ENCODE peak calls at places on chromosomes 5 and 9, in five cellular contexts. Q, B, P, O and S are unnamed samples.

GRCh38 chr5:175889910-175890684 is 18.7 kb downstream of the CPLX2 start:
- DNase-seq in O (no peak), Q (no peak), P (no peak), B (no peak), S (no peak)

GRCh38 chr9:94967481-94967880 is 241.0 kb downstream of the AOPEP start:
- DNase-seq in B (no peak), Q (no peak), O (no peak), P (no peak), S (no peak)

GRCh38 chr5:146697211-146697610 is 181.2 kb upstream of the GPR151 start:
- DNase-seq in B (no peak), P (no peak), Q (no peak), O (no peak), S (no peak)

GRCh38 chr5:54518146-54519082 is 855 bp downstream of the SNX18 start:
- DNase-seq in P (peak; percentile 30), O (peak; percentile 60), B (peak; percentile 75), Q (peak; percentile 86), S (peak; percentile 71)

GRCh38 chr5:133916479-133916878 is 51.9 kb downstream of the C5orf15 start:
- DNase-seq in P (no peak), O (no peak), B (no peak), Q (no peak), S (no peak)

GRCh38 chr5:50725800-50726474 is 59.5 kb downstream of the PARP8 start:
- DNase-seq in B (no peak), O (no peak), Q (no peak), P (no peak), S (no peak)

GRCh38 chr9:130693426-130694191 is at the start of gene EXOSC2:
- DNase-seq in P (peak; percentile 97), O (peak; percentile 98), Q (peak; percentile 99), B (peak; percentile 98), S (peak; percentile 98)

GRCh38 chr9:123191660-123192059 is 76.7 kb downstream of the STRBP start:
- DNase-seq in P (no peak), B (no peak), O (peak; percentile 26), Q (no peak), S (no peak)

GRCh38 chr5:137867664-137868063 is at the start of gene MYOT:
- DNase-seq in P (no peak), Q (no peak), O (no peak), B (no peak), S (no peak)

GRCh38 chr9:129567842-129568559 is 52.9 kb downstream of the C9orf50 start:
- DNase-seq in Q (peak; percentile 84), P (no peak), B (peak; percentile 37), O (peak; percentile 66), S (peak; percentile 70)

GRCh38 chr5:151683444-151683843 is 3.3 kb downstream of the SPARC start:
- DNase-seq in B (no peak), Q (no peak), P (no peak), O (no peak), S (no peak)

GRCh38 chr5:92544042-92544441 is 1037.0 kb downstream of the NR2F1-AS1 start:
- DNase-seq in O (no peak), Q (no peak), P (no peak), B (no peak), S (no peak)

GRCh38 chr9:4137755-4138154 is 162.1 kb downstream of the GLIS3 start:
- DNase-seq in B (no peak), O (no peak), P (no peak), Q (no peak), S (no peak)

GRCh38 chr5:159097461-159098284 is 2.0 kb downstream of the EBF1 start:
- DNase-seq in B (peak; percentile 47), Q (peak; percentile 78), P (peak; percentile 17), O (peak; percentile 47), S (no peak)

GRCh38 chr9:14427419-14427818 is 113.5 kb upstream of the NFIB start:
- DNase-seq in P (no peak), Q (no peak), B (no peak), O (no peak), S (no peak)

GRCh38 chr9:85186218-85186585 is 516.7 kb downstream of the NTRK2 start:
- DNase-seq in Q (no peak), O (no peak), B (no peak), P (no peak), S (no peak)

GRCh38 chr9:129944501-129945116 is 98.4 kb downstream of the FNBP1 start:
- DNase-seq in Q (no peak), B (no peak), P (no peak), O (no peak), S (no peak)

GRCh38 chr5:87127426-87127825 is 140.3 kb upstream of the RASA1 start:
- DNase-seq in O (no peak), Q (no peak), B (no peak), P (no peak), S (no peak)

GRCh38 chr5:155591273-155591672 is 577.7 kb downstream of the KIF4B start:
- DNase-seq in B (no peak), Q (no peak), P (no peak), O (no peak), S (no peak)

GRCh38 chr5:75729321-75729720 is 12.1 kb upstream of the POC5 start:
- DNase-seq in P (no peak), O (no peak), Q (no peak), B (no peak), S (no peak)

DNA sequence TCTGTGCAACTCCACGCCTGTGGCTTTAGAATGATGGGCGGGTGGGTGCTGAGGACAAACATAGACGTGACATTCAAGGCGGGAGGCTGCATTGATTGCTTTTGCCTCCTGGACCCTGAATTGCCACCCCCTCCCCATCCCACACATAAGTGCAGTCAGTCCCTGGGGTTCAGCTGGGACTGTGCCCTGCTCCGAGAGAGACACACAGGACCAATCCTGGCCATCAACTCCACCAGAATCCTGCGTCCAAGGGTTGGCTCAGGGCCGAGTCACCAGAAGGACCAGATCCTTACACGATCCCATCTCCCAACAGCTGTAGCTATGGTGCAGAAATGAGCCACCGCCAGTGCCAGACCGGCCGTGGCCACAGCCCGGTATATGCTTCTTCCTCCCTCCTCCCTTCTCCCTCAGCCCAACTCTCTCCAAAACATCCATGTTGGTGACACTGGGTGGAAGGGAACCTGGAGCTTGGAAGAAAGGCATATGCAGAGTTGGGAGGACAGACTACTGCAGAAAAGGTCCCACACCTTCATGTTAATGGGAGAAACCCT is 27.4 kb downstream of the IRX2 start:
- DNase-seq in O (no peak), Q (peak; percentile 45), P (no peak), B (no peak), S (no peak)
- H3K27me3 ChIP-seq in O (no peaks in the 10 kb centered on the region), Q (peaks cover 2% of the 10 kb centered on the region), P (no peaks in the 10 kb centered on the region), B (peaks cover 57% of the 10 kb centered on the region), S (peaks cover 30% of the 10 kb centered on the region)

GRCh38 chr5:116681334-116682013 is 106.9 kb upstream of the SEMA6A start:
- DNase-seq in B (no peak), P (no peak), Q (no peak), O (no peak), S (no peak)
- H3K4me3 ChIP-seq in B (no peak overlapping the region), P (no peak overlapping the region), Q (no peak overlapping the region), O (no peak overlapping the region), S (no peak overlapping the region)

GRCh38 chr5:571791-572190 is 40.3 kb upstream of the CEP72 start:
- DNase-seq in B (no peak), O (no peak), Q (no peak), P (no peak), S (no peak)
- H3K27me3 ChIP-seq in B (peaks cover 66% of the 10 kb centered on the region), O (no peaks in the 10 kb centered on the region), Q (no peaks in the 10 kb centered on the region), P (peaks cover 10% of the 10 kb centered on the region), S (peaks cover 4% of the 10 kb centered on the region)

GRCh38 chr5:119387900-119388618 is 32.2 kb downstream of the TNFAIP8 start:
- DNase-seq in B (no peak), Q (no peak), O (no peak), P (no peak), S (no peak)

GRCh38 chr5:119388619-119389190 is 32.9 kb downstream of the TNFAIP8 start:
- DNase-seq in B (no peak), Q (no peak), P (no peak), O (no peak), S (no peak)

GRCh38 chr5:119386945-119387344 is 31.1 kb downstream of the TNFAIP8 start:
- DNase-seq in P (no peak), Q (no peak), O (no peak), B (no peak), S (no peak)

GRCh38 chr5:119393201-119393691 is 37.4 kb downstream of the TNFAIP8 start:
- DNase-seq in B (no peak), Q (no peak), O (no peak), P (no peak), S (no peak)

DNA sequence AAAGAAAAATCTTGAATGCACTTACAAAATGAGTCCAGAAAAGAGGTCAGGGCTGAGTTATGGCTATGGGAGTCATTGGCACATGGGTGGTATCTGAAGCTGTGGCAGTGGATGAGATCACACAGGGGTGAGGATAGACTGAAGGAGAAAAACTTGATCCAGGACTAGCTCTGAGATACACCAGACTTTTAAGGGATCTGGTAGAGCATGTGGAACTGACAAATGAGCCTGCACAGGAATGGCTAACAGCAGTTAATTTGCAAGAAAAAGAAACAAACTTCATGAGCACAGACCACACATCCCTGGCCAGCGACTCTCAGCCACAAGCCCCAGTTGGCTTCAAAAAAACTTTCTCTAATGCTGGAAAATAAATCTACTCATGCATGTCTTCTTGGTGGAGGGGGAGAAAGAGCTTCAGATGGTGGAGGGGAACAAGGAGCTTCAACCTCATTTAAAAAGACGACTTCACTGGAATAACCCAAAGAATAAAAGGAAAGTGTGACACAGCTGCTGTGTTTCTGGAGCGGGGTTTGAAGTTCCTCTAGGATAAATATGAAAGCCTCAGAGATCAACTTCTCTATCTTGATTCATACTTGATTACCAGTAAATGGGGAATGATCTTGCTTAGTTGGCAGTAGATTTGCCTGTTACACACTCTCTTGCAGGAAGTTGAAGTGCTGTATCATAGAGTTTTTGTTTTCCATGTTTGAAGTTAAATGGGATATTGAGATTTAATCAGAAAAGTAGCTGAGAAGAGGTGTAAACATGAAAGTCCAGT is 33.7 kb downstream of the TNFAIP8 start:
- DNase-seq in B (no peak), Q (no peak), P (no peak), O (no peak), S (no peak)
- H3K4me3 ChIP-seq in B (no peak overlapping the region), Q (no peak overlapping the region), P (no peak overlapping the region), O (no peak overlapping the region), S (no peak overlapping the region)

GRCh38 chr5:135320718-135321484 is 78.1 kb downstream of the MACROH2A1 start:
- DNase-seq in B (no peak), Q (peak; percentile 50), P (no peak), O (no peak), S (no peak)

GRCh38 chr5:135319458-135319857 is 79.6 kb downstream of the MACROH2A1 start:
- DNase-seq in O (no peak), B (no peak), Q (peak; percentile 25), P (no peak), S (no peak)

GRCh38 chr5:135318037-135318436 is 81.0 kb downstream of the MACROH2A1 start:
- DNase-seq in B (no peak), O (no peak), Q (peak; percentile 51), P (no peak), S (no peak)

GRCh38 chr5:135318924-135319323 is 80.1 kb downstream of the MACROH2A1 start:
- DNase-seq in O (no peak), P (no peak), B (no peak), Q (peak; percentile 49), S (no peak)

DNA sequence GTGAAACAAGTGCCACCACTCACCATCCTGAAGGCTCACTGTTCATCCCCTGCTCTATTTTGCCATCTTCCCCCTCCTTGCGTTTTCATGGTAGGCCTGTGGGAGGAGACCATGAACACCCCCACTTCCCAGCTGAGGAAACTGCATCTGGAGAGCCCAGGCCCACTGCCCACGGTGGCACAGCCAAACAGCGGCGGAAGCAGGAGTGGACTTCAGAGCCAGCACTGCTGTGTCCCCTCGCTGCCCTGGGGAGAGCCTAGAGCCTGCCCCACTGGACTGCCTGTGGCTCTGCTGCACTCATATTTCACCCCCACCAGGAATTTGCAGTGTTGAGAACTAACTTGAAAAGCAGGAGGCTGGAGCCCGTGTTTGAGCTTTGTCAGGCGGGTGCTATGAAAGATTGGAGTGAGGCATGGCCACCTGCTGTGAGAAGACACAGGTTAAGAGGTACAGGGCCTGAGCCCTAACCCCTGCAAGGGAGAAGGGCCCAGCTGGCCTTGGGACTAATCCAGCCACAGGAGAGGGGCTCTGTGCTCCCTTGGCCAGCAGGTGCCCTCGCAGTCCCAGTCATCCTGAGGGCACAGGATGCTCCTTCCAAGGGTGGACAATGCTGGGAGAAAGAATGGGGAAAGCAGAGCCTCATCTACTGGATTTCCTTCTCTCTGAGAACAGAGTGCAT is 79.0 kb downstream of the MACROH2A1 start:
- DNase-seq in P (no peak), B (no peak), Q (peak; percentile 31), O (peak; percentile 60), S (no peak)
- H3K27me3 ChIP-seq in P (no peaks in the 10 kb centered on the region), B (no peaks in the 10 kb centered on the region), Q (no peaks in the 10 kb centered on the region), O (no peaks in the 10 kb centered on the region), S (no peaks in the 10 kb centered on the region)